ENCODE peak calls at places on chromosomes 13 and 19, in seven cellular contexts. One of them, this sample, is unnamed.

GRCh38 chr13:105446197-105446596 is 1089.3 kb downstream of the EFNB2 start:
- DNase-seq in A549: no peak
- DNase-seq in AG04450: no peak
- DNase-seq in thoracic aorta: no peak
- DNase-seq in NB4: no peak
- DNase-seq in fibroblast of mammary gland: peak
- DNase-seq in CD8-positive, alpha-beta T cell: no peak
- DNase-seq in this sample: peak

GRCh38 chr19:43781630-43782310 is 997 bp upstream of the KCNN4 start:
- DNase-seq in A549: no peak
- DNase-seq in AG04450: no peak
- DNase-seq in thoracic aorta: no peak
- DNase-seq in NB4: no peak
- DNase-seq in fibroblast of mammary gland: no peak
- DNase-seq in CD8-positive, alpha-beta T cell: no peak
- DNase-seq in this sample: no peak

GRCh38 chr19:11091343-11092153 is 2.3 kb downstream of the LDLR start:
- DNase-seq in A549: peak
- DNase-seq in AG04450: peak
- DNase-seq in thoracic aorta: peak
- DNase-seq in NB4: peak
- DNase-seq in fibroblast of mammary gland: peak
- DNase-seq in CD8-positive, alpha-beta T cell: peak
- DNase-seq in this sample: peak

GRCh38 chr13:82698941-82699340 is 1183.3 kb downstream of the SLITRK1 start:
- DNase-seq in A549: no peak
- DNase-seq in AG04450: no peak
- DNase-seq in thoracic aorta: no peak
- DNase-seq in NB4: no peak
- DNase-seq in fibroblast of mammary gland: no peak
- DNase-seq in CD8-positive, alpha-beta T cell: no peak
- DNase-seq in this sample: no peak

GRCh38 chr13:101706651-101707050 is 254.2 kb downstream of the ITGBL1 start:
- DNase-seq in A549: peak
- DNase-seq in AG04450: peak
- DNase-seq in thoracic aorta: no peak
- DNase-seq in NB4: peak
- DNase-seq in fibroblast of mammary gland: peak
- DNase-seq in CD8-positive, alpha-beta T cell: no peak
- DNase-seq in this sample: peak

GRCh38 chr13:100392709-100393630 is 195.6 kb downstream of the GGACT start:
- DNase-seq in A549: peak
- DNase-seq in AG04450: peak
- DNase-seq in thoracic aorta: peak
- DNase-seq in NB4: peak
- DNase-seq in fibroblast of mammary gland: peak
- DNase-seq in CD8-positive, alpha-beta T cell: peak
- DNase-seq in this sample: peak

GRCh38 chr19:17394891-17395415 is 957 bp upstream of the CCDC194 start:
- DNase-seq in A549: peak
- DNase-seq in AG04450: no peak
- DNase-seq in thoracic aorta: no peak
- DNase-seq in NB4: peak
- DNase-seq in fibroblast of mammary gland: peak
- DNase-seq in CD8-positive, alpha-beta T cell: peak
- DNase-seq in this sample: no peak

GRCh38 chr19:6773323-6773931 is 919 bp downstream of the VAV1 start:
- DNase-seq in A549: no peak
- DNase-seq in AG04450: no peak
- DNase-seq in thoracic aorta: no peak
- DNase-seq in NB4: peak
- DNase-seq in fibroblast of mammary gland: no peak
- DNase-seq in CD8-positive, alpha-beta T cell: peak
- DNase-seq in this sample: no peak

GRCh38 chr19:17109300-17109699 is 33.7 kb downstream of the MYO9B start:
- DNase-seq in A549: no peak
- DNase-seq in AG04450: no peak
- DNase-seq in thoracic aorta: no peak
- DNase-seq in NB4: no peak
- DNase-seq in fibroblast of mammary gland: no peak
- DNase-seq in CD8-positive, alpha-beta T cell: no peak
- DNase-seq in this sample: no peak

GRCh38 chr19:10453852-10454251 is 33.5 kb downstream of the PDE4A start:
- DNase-seq in A549: no peak
- DNase-seq in AG04450: no peak
- DNase-seq in thoracic aorta: no peak
- DNase-seq in NB4: no peak
- DNase-seq in fibroblast of mammary gland: no peak
- DNase-seq in CD8-positive, alpha-beta T cell: no peak
- DNase-seq in this sample: no peak

DNA sequence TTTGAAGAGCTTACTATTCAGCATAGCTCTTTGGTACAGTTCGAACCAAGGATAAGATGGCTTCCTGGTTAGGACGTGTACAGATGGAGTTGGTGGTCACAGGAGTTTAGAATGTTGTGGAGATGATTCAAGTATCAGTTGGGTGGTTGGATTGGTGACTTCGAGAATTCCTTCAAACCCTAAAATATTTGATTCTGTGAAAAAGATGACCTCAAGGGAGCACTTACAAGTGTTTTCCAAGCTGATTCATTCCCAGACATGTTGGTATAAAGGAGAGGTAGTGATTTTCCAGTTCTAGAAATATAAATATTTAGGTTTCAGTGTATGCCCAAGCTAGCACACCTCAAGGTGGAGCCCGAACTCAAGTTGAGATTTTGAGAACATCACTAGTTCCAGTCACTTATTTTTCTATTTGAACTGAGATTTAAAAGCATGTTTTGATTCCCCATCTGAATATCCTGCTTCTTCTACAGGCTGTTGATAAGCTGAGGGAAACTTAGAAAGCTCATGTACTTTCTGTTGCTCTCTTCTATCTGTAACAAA is 306.1 kb downstream of the DCT start:
- DNase-seq in A549: no peak
- DNase-seq in AG04450: peak
- DNase-seq in thoracic aorta: no peak
- DNase-seq in NB4: no peak
- DNase-seq in fibroblast of mammary gland: peak
- DNase-seq in CD8-positive, alpha-beta T cell: no peak
- DNase-seq in this sample: peak
- TF ChIP-seq CTCF in A549: no peak
- TF ChIP-seq CTCF in AG04450: peak
- TF ChIP-seq CTCF in thoracic aorta: no peak
- TF ChIP-seq CTCF in NB4: no peak
- TF ChIP-seq CTCF in fibroblast of mammary gland: peak
- TF ChIP-seq CTCF in CD8-positive, alpha-beta T cell: no peak
- TF ChIP-seq CTCF in this sample: no peak

DNA sequence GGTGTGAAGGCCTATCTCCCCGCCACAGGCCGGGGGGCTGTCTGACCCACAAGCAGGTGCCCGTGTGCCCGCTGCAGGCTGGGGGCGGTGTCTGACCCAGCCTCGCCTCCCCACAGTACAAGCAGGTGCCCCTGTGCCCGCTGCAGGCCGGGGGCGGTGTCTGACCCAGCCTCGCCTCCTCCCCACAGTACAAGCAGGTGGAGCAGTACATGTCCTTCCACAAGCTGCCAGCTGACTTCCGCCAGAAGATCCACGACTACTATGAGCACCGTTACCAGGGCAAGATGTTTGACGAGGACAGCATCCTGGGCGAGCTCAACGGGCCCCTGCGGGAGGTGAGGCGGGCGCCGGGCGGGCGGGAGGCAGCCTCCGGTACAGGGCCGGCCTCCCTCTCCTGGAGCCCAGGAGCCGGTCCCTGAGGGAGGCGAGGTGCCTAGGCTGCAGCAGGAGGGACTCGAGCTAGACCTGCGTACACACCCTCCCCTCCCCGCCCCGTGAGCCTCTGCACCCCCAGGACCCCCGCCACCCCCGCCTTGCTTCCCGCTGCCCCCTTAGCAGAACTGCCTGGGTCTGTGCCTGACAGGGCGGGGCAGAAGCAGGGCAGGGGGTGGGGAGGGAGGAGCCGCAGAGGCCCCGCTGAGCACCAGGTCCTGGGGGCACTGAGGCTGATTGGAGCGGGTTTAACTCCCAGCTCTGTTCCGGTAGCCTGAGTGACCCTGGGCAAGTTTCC is 20.6 kb downstream of the HCN2 start:
- DNase-seq in A549: no peak
- DNase-seq in AG04450: no peak
- DNase-seq in thoracic aorta: no peak
- DNase-seq in NB4: peak
- DNase-seq in fibroblast of mammary gland: no peak
- DNase-seq in CD8-positive, alpha-beta T cell: no peak
- DNase-seq in this sample: no peak
- H3K4me3 ChIP-seq in A549: no peak
- H3K4me3 ChIP-seq in AG04450: no peak
- H3K4me3 ChIP-seq in thoracic aorta: peak
- H3K4me3 ChIP-seq in NB4: peak
- H3K4me3 ChIP-seq in fibroblast of mammary gland: no peak
- H3K4me3 ChIP-seq in CD8-positive, alpha-beta T cell: peak
- H3K4me3 ChIP-seq in this sample: no peak

GRCh38 chr19:1131718-1132552 is 28.1 kb downstream of the GPX4 start:
- DNase-seq in A549: no peak
- DNase-seq in AG04450: peak
- DNase-seq in thoracic aorta: peak
- DNase-seq in NB4: peak
- DNase-seq in fibroblast of mammary gland: peak
- DNase-seq in CD8-positive, alpha-beta T cell: peak
- DNase-seq in this sample: peak
- TF ChIP-seq CTCF in A549: no peak
- TF ChIP-seq CTCF in AG04450: peak
- TF ChIP-seq CTCF in thoracic aorta: peak
- TF ChIP-seq CTCF in NB4: no peak
- TF ChIP-seq CTCF in fibroblast of mammary gland: no peak
- TF ChIP-seq CTCF in CD8-positive, alpha-beta T cell: no peak
- TF ChIP-seq CTCF in this sample: no peak

GRCh38 chr13:33816912-33817311 is 1.0 kb upstream of the RFC3 start:
- DNase-seq in A549: no peak
- DNase-seq in AG04450: no peak
- DNase-seq in thoracic aorta: no peak
- DNase-seq in NB4: no peak
- DNase-seq in fibroblast of mammary gland: no peak
- DNase-seq in CD8-positive, alpha-beta T cell: no peak
- DNase-seq in this sample: no peak
- H3K4me3 ChIP-seq in A549: no peak
- H3K4me3 ChIP-seq in AG04450: no peak
- H3K4me3 ChIP-seq in thoracic aorta: no peak
- H3K4me3 ChIP-seq in NB4: no peak
- H3K4me3 ChIP-seq in fibroblast of mammary gland: no peak
- H3K4me3 ChIP-seq in CD8-positive, alpha-beta T cell: no peak
- H3K4me3 ChIP-seq in this sample: no peak

DNA sequence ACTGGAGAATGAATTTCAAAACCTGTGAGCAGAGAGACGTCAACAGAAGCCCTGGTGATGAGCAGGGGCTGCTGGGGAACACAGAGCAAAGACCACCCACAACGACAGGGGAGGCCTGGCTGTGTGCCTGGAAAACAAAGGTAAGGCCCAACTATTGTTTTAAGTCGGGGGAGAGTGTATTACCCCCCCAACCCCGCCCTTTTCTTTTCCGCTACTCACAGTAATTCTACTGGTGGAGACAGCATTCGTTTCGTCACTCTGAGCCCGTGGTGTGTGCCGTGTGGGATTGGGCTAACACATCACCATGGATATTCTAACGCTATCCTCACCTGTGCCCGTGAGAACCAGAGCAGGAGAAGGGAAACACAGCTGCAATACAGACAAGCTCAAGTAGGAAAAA is 18.6 kb upstream of the ADPRHL1 start:
- DNase-seq in A549: no peak
- DNase-seq in AG04450: no peak
- DNase-seq in thoracic aorta: no peak
- DNase-seq in NB4: no peak
- DNase-seq in fibroblast of mammary gland: no peak
- DNase-seq in CD8-positive, alpha-beta T cell: no peak
- DNase-seq in this sample: no peak
- TF ChIP-seq CTCF in A549: no peak
- TF ChIP-seq CTCF in AG04450: no peak
- TF ChIP-seq CTCF in thoracic aorta: no peak
- TF ChIP-seq CTCF in NB4: no peak
- TF ChIP-seq CTCF in fibroblast of mammary gland: no peak
- TF ChIP-seq CTCF in CD8-positive, alpha-beta T cell: no peak
- TF ChIP-seq CTCF in this sample: no peak

DNA sequence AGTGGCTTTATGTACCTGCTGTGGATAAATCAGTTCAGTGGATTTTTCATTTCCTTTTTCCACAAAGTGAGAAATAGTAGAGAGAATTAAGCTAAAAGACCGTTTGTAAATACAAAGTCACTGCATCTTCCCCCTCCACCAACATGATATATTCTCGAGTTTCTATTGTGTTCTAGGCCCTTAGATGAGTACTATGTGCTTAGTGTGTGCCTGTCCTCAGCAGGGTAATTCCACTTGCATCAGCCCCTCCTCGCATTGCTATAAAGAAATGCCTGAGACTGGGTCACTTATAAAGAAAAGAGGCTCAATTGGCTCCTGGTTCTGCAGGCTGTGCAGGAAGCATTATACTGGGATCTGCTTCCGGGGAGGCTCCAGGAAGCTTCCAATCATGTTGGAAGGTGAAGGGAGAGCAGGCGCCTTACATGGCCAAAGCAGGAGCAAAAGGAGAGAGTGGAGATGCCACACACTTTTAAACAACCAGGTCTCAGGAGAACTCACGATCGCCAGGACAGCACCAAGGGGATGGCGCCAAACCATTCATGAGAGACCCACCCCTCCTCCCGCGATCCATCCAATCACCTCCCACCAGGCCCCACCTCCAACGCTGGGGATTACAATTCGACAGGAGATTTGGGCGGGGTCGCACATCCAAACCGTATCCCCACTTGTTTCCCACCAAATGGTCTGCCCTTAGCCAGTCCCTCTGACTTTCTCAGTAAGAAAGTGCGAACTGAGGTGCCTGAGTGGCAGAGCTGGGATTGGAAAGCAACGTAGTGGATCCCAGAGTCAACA is 102.3 kb upstream of the ABCC4 start:
- DNase-seq in A549: no peak
- DNase-seq in AG04450: no peak
- DNase-seq in thoracic aorta: no peak
- DNase-seq in NB4: no peak
- DNase-seq in fibroblast of mammary gland: no peak
- DNase-seq in CD8-positive, alpha-beta T cell: no peak
- DNase-seq in this sample: no peak
- H3K4me3 ChIP-seq in A549: no peak
- H3K4me3 ChIP-seq in AG04450: peak
- H3K4me3 ChIP-seq in thoracic aorta: peak
- H3K4me3 ChIP-seq in NB4: no peak
- H3K4me3 ChIP-seq in fibroblast of mammary gland: peak
- H3K4me3 ChIP-seq in CD8-positive, alpha-beta T cell: peak
- H3K4me3 ChIP-seq in this sample: peak